ENCODE peak calls at places on chromosome 22, in five cellular contexts. W, J, N, B and T are unnamed samples.

GRCh38 chr22:44586337-44586990 is 88.4 kb upstream of the RTL6 start:
- DNase-seq in W (peak), J (no peak), N (no peak), B (no peak), T (no peak)

GRCh38 chr22:48798281-48799226 is 1029.1 kb downstream of the BRD1 start:
- DNase-seq in W (no peak), J (no peak), N (no peak), B (no peak), T (no peak)

GRCh38 chr22:29216873-29217666 is 11.4 kb downstream of the EMID1 start:
- DNase-seq in W (peak), J (no peak), N (no peak), B (peak), T (no peak)

GRCh38 chr22:17938484-17938924 is 85.9 kb downstream of the MICAL3 start:
- DNase-seq in W (no peak), J (no peak), N (peak), B (no peak), T (no peak)

GRCh38 chr22:37904572-37905533 is 1.2 kb upstream of the MICALL1 start:
- DNase-seq in W (peak), J (peak), N (peak), B (peak), T (no peak)

GRCh38 chr22:43396934-43397457 is 14.8 kb upstream of the MPPED1 start:
- DNase-seq in W (no peak), J (no peak), N (no peak), B (no peak), T (no peak)

GRCh38 chr22:46466255-46466676 is 71.2 kb downstream of the CELSR1 start:
- DNase-seq in W (no peak), J (no peak), N (no peak), B (no peak), T (no peak)

GRCh38 chr22:29380032-29380781 is 8.2 kb downstream of the AP1B1 start:
- DNase-seq in W (peak), J (no peak), N (no peak), B (no peak), T (no peak)

GRCh38 chr22:48580481-48580970 is 1247.1 kb downstream of the BRD1 start:
- DNase-seq in W (no peak), J (no peak), N (no peak), B (no peak), T (no peak)

GRCh38 chr22:46516638-46517037 is 20.8 kb downstream of the CELSR1 start:
- DNase-seq in W (no peak), J (no peak), N (no peak), B (no peak), T (no peak)

GRCh38 chr22:36544107-36544620 is 15.2 kb upstream of the EIF3D start:
- DNase-seq in W (peak), J (no peak), N (no peak), B (no peak), T (no peak)

GRCh38 chr22:24331468-24332440 is 61.1 kb downstream of the SPECC1L start:
- DNase-seq in W (no peak), J (no peak), N (no peak), B (no peak), T (no peak)

GRCh38 chr22:36280379-36280778 is 27.4 kb downstream of the APOL1 start:
- DNase-seq in W (no peak), J (no peak), N (no peak), B (no peak), T (no peak)

GRCh38 chr22:17091851-17092250 is 7.1 kb downstream of the IL17RA start:
- DNase-seq in W (no peak), J (no peak), N (no peak), B (no peak), T (no peak)

GRCh38 chr22:47976219-47976618 is 1213.8 kb downstream of the TBC1D22A start:
- DNase-seq in W (no peak), J (no peak), N (no peak), B (no peak), T (no peak)

GRCh38 chr22:29225422-29226090 is 19.9 kb downstream of the EMID1 start:
- DNase-seq in W (no peak), J (peak), N (no peak), B (peak), T (no peak)

GRCh38 chr22:47176573-47177333 is 414.3 kb downstream of the TBC1D22A start:
- DNase-seq in W (no peak), J (peak), N (no peak), B (peak), T (peak)

GRCh38 chr22:47056776-47057470 is 294.5 kb downstream of the TBC1D22A start:
- DNase-seq in W (no peak), J (no peak), N (no peak), B (no peak), T (no peak)

GRCh38 chr22:48588881-48589450 is 1238.7 kb downstream of the BRD1 start:
- DNase-seq in W (no peak), J (no peak), N (no peak), B (no peak), T (no peak)

GRCh38 chr22:41907436-41908401 is 7.2 kb downstream of the SHISA8 start:
- DNase-seq in W (no peak), J (no peak), N (no peak), B (no peak), T (no peak)

GRCh38 chr22:17205432-17205831 is 13.8 kb downstream of the ADA2 start:
- DNase-seq in W (no peak), J (no peak), N (no peak), B (no peak), T (no peak)

GRCh38 chr22:38566726-38567504 is 3.1 kb downstream of the DMC1 start:
- DNase-seq in W (no peak), J (no peak), N (no peak), B (no peak), T (no peak)

GRCh38 chr22:46202897-46203589 is 47.0 kb downstream of the CDPF1 start:
- DNase-seq in W (no peak), J (peak), N (no peak), B (no peak), T (no peak)

GRCh38 chr22:41380993-41381328 is 781 bp upstream of the TEF start:
- DNase-seq in W (peak), J (peak), N (no peak), B (peak), T (no peak)

GRCh38 chr22:35900483-35901168 is 128.0 kb downstream of the RBFOX2 start:
- DNase-seq in W (peak), J (no peak), N (no peak), B (no peak), T (no peak)

GRCh38 chr22:17781319-17782031 is 7.2 kb upstream of the BID start:
- DNase-seq in W (peak), J (no peak), N (no peak), B (no peak), T (no peak)

GRCh38 chr22:45268958-45269844 is 15.5 kb upstream of the UPK3A start:
- DNase-seq in W (peak), J (peak), N (no peak), B (peak), T (peak)

GRCh38 chr22:41197808-41198585 is 7.1 kb upstream of the L3MBTL2 start:
- DNase-seq in W (peak), J (peak), N (no peak), B (no peak), T (no peak)

GRCh38 chr22:38481162-38481870 is 13.4 kb downstream of the KDELR3 start:
- DNase-seq in W (no peak), J (no peak), N (no peak), B (no peak), T (no peak)

GRCh38 chr22:39545310-39546063 is 12.9 kb upstream of the RPS19BP1 start:
- DNase-seq in W (peak), J (peak), N (no peak), B (peak), T (no peak)

GRCh38 chr22:44916281-44917231 is 93.2 kb downstream of the PHF21B start:
- DNase-seq in W (no peak), J (no peak), N (no peak), B (no peak), T (no peak)

GRCh38 chr22:46770151-46770641 is 7.7 kb downstream of the TBC1D22A start:
- DNase-seq in W (no peak), J (no peak), N (no peak), B (no peak), T (no peak)

GRCh38 chr22:37324340-37325023 is 42.2 kb downstream of the CYTH4 start:
- DNase-seq in W (no peak), J (no peak), N (no peak), B (no peak), T (no peak)

GRCh38 chr22:39414886-39415285 is 15.3 kb downstream of the TAB1 start:
- DNase-seq in W (no peak), J (no peak), N (no peak), B (peak), T (no peak)

GRCh38 chr22:36775966-36776669 is at the start of gene IFT27:
- DNase-seq in W (peak), J (peak), N (peak), B (peak), T (peak)

GRCh38 chr22:39664485-39665200 is 94.1 kb downstream of the CACNA1I start:
- DNase-seq in W (no peak), J (peak), N (no peak), B (no peak), T (no peak)

GRCh38 chr22:27534720-27535125 is 266.8 kb downstream of the MN1 start:
- DNase-seq in W (peak), J (no peak), N (no peak), B (no peak), T (no peak)

GRCh38 chr22:18987765-18988164 is 51.7 kb upstream of the PRODH start:
- DNase-seq in W (peak), J (no peak), N (no peak), B (no peak), T (peak)
- TF ChIP-seq CTCF in W (peak), J (no peak), N (peak), B (peak), T (peak)

GRCh38 chr22:50141891-50142363 is 28.6 kb upstream of the PANX2 start:
- DNase-seq in W (no peak), J (no peak), N (no peak), B (no peak), T (no peak)
- TF ChIP-seq CTCF in W (no peak), J (no peak), N (no peak), B (no peak), T (peak)

GRCh38 chr22:22884010-22884887 is 3.4 kb upstream of the IGLL5 start:
- DNase-seq in W (peak), J (peak), N (peak), B (peak), T (peak)
- TF ChIP-seq CTCF in W (peak), J (peak), N (peak), B (peak), T (peak)

GRCh38 chr22:33917744-33918406 is 2.4 kb downstream of the LARGE1 start:
- DNase-seq in W (no peak), J (no peak), N (no peak), B (no peak), T (no peak)
- TF ChIP-seq CTCF in W (no peak), J (peak), N (peak), B (peak), T (peak)